ENCODE peak calls at places on chromosomes 5 and 9, in nine cellular contexts. H is PC-3, X is fibroblast of the aortic adventitia, O is heart left ventricle, R is AG10803, Z is left ventricle myocardium inferior, Y is A549, W is GM23248, G is cardiac fibroblast. A is an unnamed sample.

GRCh38 chr9:129923589-129923988 is 88.3 kb downstream of the USP20 start:
- DNase-seq in H (no peak), O (no peak), X (no peak), Z (no peak), Y (no peak), G (no peak), W (no peak), R (no peak), A (no peak)

GRCh38 chr9:82982271-82982880 is 80.6 kb downstream of the RASEF start:
- DNase-seq in H (no peak), R (no peak), G (no peak), O (no peak), Z (no peak), Y (no peak), X (no peak), W (no peak), A (no peak)

GRCh38 chr9:38622961-38623360 is 2.6 kb upstream of the ANKRD18A start:
- DNase-seq in Y (no peak), X (no peak), Z (no peak), O (no peak), W (no peak), G (no peak), H (no peak), R (no peak), A (no peak)

GRCh38 chr5:73981696-73982095 is 355.7 kb downstream of the ARHGEF28 start:
- DNase-seq in G (no peak), W (no peak), H (no peak), X (no peak), Y (no peak), Z (no peak), O (no peak), R (no peak), A (no peak)

GRCh38 chr9:35816708-35817107 is 1.9 kb upstream of the HINT2 start:
- DNase-seq in W (no peak), G (no peak), X (no peak), Z (no peak), R (no peak), O (no peak), Y (peak), H (peak), A (no peak)

GRCh38 chr9:95171001-95171400 is 146.5 kb downstream of the FANCC start:
- DNase-seq in X (peak), Y (no peak), H (peak), O (no peak), Z (no peak), R (no peak), W (peak), G (peak), A (no peak)

GRCh38 chr5:146380714-146381113 is 42.1 kb downstream of the POU4F3 start:
- DNase-seq in O (no peak), Z (no peak), Y (no peak), H (no peak), W (no peak), R (no peak), X (no peak), G (no peak), A (no peak)

GRCh38 chr5:151770383-151771258 is 1.1 kb upstream of the G3BP1 start:
- DNase-seq in R (peak), Y (peak), Z (peak), X (peak), O (peak), G (peak), W (peak), H (no peak), A (no peak)

GRCh38 chr9:74940600-74940999 is 12.1 kb downstream of the C9orf40 start:
- DNase-seq in G (no peak), R (no peak), H (peak), X (peak), W (peak), Z (no peak), O (no peak), Y (no peak), A (no peak)

GRCh38 chr9:136289651-136290507 is 14.0 kb downstream of the CCDC187 start:
- DNase-seq in W (no peak), H (peak), X (no peak), O (no peak), Y (no peak), R (no peak), G (no peak), Z (no peak), A (no peak)

GRCh38 chr9:93120846-93121315 is 13.2 kb downstream of the NINJ1 start:
- DNase-seq in Y (no peak), R (no peak), O (no peak), H (no peak), Z (peak), G (no peak), X (no peak), W (no peak), A (no peak)

GRCh38 chr9:93118863-93119702 is 15.0 kb downstream of the NINJ1 start:
- DNase-seq in G (no peak), R (no peak), Z (peak), X (no peak), H (no peak), W (no peak), Y (no peak), O (no peak), A (no peak)

GRCh38 chr9:93117924-93118862 is 15.9 kb downstream of the NINJ1 start:
- DNase-seq in X (no peak), O (no peak), Z (peak), W (no peak), H (no peak), Y (no peak), G (no peak), R (no peak), A (no peak)

GRCh38 chr9:93119953-93120845 is 13.9 kb downstream of the NINJ1 start:
- DNase-seq in X (peak), W (peak), G (peak), O (peak), R (peak), H (peak), Y (peak), Z (peak), A (no peak)

DNA sequence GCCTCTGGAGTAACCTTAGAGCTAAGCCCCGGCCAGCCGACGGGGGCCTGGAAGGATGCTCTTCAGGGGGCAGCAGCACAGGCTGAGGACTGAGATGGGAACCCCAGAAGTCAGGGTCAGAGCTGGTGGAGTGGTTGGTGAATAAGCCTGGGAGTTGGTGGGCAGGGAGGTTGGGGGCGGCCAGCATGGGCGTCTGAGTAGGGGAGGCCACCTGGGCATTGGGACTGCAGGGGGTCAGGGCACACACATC is 14.4 kb downstream of the NINJ1 start:
- DNase-seq in O (no peak), H (no peak), X (no peak), G (no peak), Y (no peak), R (no peak), Z (no peak), W (no peak), A (no peak)
- H3K4me3 ChIP-seq in O (no peak), H (no peak), X (no peak), G (no peak), Y (no peak), R (no peak), Z (no peak), W (no peak), A (no peak)

DNA sequence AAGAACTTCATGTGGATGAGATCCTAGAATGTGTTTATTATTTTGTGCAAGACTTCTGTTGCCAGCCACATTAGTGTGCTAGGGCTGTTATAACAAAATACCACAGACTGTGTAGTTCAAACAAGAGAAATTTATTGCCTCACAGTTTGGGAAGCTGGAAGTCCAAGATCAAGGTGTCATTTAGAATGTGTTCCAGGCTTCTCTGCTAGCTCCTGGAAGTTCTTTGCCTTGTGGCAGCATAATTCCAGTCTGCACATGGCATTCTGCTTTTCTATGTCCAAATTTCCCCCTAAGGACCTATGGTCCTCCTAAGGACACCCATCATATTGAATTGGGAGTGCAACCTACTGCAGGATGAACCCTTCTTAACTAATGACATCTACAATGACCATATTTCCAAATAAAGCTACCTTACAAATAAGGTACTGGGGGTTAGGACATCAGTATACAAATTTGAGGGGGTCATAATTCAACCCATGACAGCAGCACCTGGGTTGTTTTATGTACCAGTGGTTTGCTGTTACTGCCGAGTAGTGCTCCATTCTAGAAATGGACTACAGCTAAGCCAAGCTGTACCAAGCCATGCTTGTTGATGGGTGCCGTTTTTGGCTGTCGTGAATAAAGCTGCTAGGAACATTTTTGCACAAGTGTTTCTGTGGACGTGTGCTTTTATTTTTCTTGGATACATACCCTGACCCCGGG is 52.7 kb downstream of the DAPK1 start:
- DNase-seq in Y (no peak), Z (no peak), H (no peak), X (no peak), O (no peak), G (no peak), R (no peak), W (no peak), A (no peak)
- H3K4me3 ChIP-seq in Y (no peak), Z (no peak), H (no peak), X (no peak), O (no peak), G (no peak), R (no peak), W (no peak), A (no peak)

DNA sequence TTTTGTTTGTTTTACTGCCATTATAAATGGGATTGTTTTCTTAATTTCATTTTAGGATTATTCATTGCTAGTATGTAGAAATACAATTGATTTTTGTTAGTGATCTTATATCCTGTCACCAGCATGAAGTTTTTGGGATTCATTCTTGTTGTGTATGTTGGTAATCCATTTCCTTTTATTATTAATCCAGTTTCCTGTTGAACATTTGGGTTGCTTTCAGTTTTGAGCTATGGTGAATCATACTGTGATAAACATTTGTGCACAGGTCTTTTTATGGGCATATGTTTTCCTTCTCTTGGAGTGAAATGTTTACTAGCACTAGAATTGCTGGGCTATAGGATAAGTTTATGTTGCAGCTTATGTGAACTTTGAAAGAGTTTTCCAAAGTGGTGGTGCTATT is 69.6 kb downstream of the MAN2A1 start:
- DNase-seq in W (peak), X (peak), R (peak), Z (no peak), H (peak), O (no peak), G (peak), Y (no peak), A (no peak)
- H3K4me3 ChIP-seq in W (peak), X (no peak), R (no peak), Z (no peak), H (no peak), O (no peak), G (no peak), Y (no peak), A (no peak)

DNA sequence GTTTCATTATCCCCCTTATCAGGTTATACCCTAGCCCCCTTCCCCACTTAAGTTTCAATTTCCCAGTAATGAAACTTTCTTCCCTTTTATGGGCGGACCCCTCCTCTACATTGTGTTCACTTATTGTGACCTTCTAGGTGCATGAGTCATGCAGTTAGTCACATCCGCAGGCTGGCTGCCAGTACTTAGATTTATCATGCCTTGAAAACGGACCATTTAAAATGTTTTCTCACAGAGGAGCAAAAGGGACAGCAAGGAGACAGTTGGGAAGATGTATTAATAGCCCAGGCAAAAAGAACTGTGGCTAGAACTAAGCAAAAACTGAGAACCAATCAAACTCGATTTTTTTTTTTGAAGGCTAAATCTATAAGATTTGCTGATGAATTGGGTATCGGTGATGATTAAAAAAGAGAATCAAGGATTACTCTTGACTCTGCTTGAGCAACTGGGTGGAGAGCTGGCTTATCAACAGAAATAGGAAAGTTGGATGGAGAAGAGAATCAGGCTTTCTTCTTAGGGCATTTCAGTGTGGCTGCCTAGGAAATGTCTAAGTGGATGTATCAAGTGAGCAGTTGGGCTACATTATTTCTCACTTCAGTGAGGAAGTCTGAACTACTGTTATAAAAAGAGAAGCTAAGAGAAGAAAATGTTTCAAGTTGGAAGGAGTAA is 615.0 kb downstream of the HINT1 start:
- DNase-seq in X (peak), W (peak), Z (no peak), Y (no peak), R (peak), H (peak), G (peak), O (no peak), A (no peak)
- H3K4me3 ChIP-seq in X (no peak), W (no peak), Z (no peak), Y (no peak), R (no peak), H (peak), G (no peak), O (no peak), A (no peak)

A was measured in NT2/D1.